ENCODE peak calls at places on chromosomes 3 and 15, in nine cellular contexts. P, C, A, G, U, S, K, M and N are unnamed samples. For H3K4me1, the result is how much of the 10 kb centered on the place peaks cover.

GRCh38 chr3:182837855-182838454 is 44.7 kb downstream of the ATP11B start:
- DNase-seq in P (peak), S (peak), K (peak), C (peak), U (no peak), M (peak), G (peak), A (peak), N (peak)

GRCh38 chr3:107487490-107487889 is 35.3 kb upstream of the BBX start:
- DNase-seq in S (no peak), P (no peak), A (no peak), K (no peak), G (no peak), M (no peak), C (no peak), U (no peak), N (no peak)

GRCh38 chr3:195043612-195044144 is 227.3 kb downstream of the XXYLT1 start:
- DNase-seq in C (no peak), S (no peak), A (no peak), P (no peak), K (no peak), U (no peak), M (no peak), G (no peak), N (no peak)

GRCh38 chr3:83003917-83004316 is 1242.5 kb upstream of the GBE1 start:
- DNase-seq in M (no peak), A (no peak), P (peak), U (no peak), G (peak), K (no peak), C (no peak), S (peak), N (no peak)

GRCh38 chr15:84631706-84632272 is 22.3 kb downstream of the WDR73 start:
- DNase-seq in U (no peak), S (no peak), K (no peak), P (no peak), G (peak), C (peak), A (no peak), M (no peak), N (peak)

GRCh38 chr3:184261270-184262165 is at the start of gene CAMK2N2:
- DNase-seq in P (peak), A (peak), G (peak), K (peak), C (peak), S (peak), U (no peak), M (peak), N (peak)

GRCh38 chr3:94092080-94092479 is 29.2 kb downstream of the NSUN3 start:
- DNase-seq in U (no peak), S (no peak), G (no peak), K (no peak), M (no peak), C (no peak), P (no peak), A (no peak), N (no peak)

GRCh38 chr3:195715583-195716266 is 5.1 kb upstream of the MUC20 start:
- DNase-seq in C (peak), A (no peak), S (no peak), K (peak), M (no peak), P (no peak), U (peak), G (no peak), N (peak)

GRCh38 chr3:143090966-143091365 is 28.6 kb upstream of the CHST2 start:
- DNase-seq in M (no peak), U (no peak), P (no peak), S (no peak), G (no peak), A (no peak), C (no peak), K (no peak), N (no peak)

GRCh38 chr3:79115458-79115857 is 652.3 kb downstream of the ROBO1 start:
- DNase-seq in G (no peak), C (no peak), A (no peak), P (no peak), U (no peak), M (no peak), S (no peak), K (no peak), N (no peak)

GRCh38 chr3:33883538-33884203 is 85.2 kb downstream of the PDCD6IP start:
- DNase-seq in U (peak), S (peak), P (peak), G (peak), K (peak), C (peak), A (peak), M (peak), N (peak)

GRCh38 chr3:194637066-194637465 is 3.8 kb upstream of the TMEM44 start:
- DNase-seq in G (no peak), A (no peak), K (no peak), S (no peak), M (no peak), C (peak), U (no peak), P (no peak), N (peak)

GRCh38 chr15:26974120-26974780 is 3.3 kb downstream of the GABRG3 start:
- DNase-seq in P (peak), A (peak), S (peak), C (peak), M (peak), K (peak), G (peak), U (no peak), N (peak)

GRCh38 chr3:23587513-23587912 is 218.2 kb upstream of the UBE2E1 start:
- DNase-seq in G (no peak), S (no peak), M (no peak), A (no peak), C (no peak), P (no peak), U (no peak), K (no peak), N (no peak)

GRCh38 chr15:82051664-82052063 is 5.8 kb upstream of the MEX3B start:
- DNase-seq in P (no peak), A (no peak), M (no peak), K (no peak), S (no peak), C (no peak), G (no peak), U (no peak), N (no peak)

GRCh38 chr3:101070260-101071121 is 77.3 kb upstream of the ABI3BP start:
- DNase-seq in U (peak), A (peak), M (peak), C (peak), P (peak), G (peak), S (peak), K (peak), N (no peak)

GRCh38 chr3:101999177-101999778 is 150.0 kb downstream of the NFKBIZ start:
- DNase-seq in C (no peak), M (no peak), S (no peak), K (no peak), G (no peak), P (no peak), U (no peak), A (no peak), N (no peak)

GRCh38 chr3:132637590-132637989 is 22.0 kb downstream of the ACAD11 start:
- DNase-seq in A (no peak), K (no peak), C (peak), G (no peak), P (no peak), U (no peak), S (no peak), M (no peak), N (peak)

GRCh38 chr3:43996379-43997301 is 245.0 kb upstream of the TOPAZ1 start:
- DNase-seq in S (peak), A (peak), G (peak), C (no peak), P (peak), K (peak), M (no peak), U (no peak), N (peak)

GRCh38 chr3:85251766-85252165 is 293.0 kb downstream of the CADM2 start:
- DNase-seq in C (no peak), K (no peak), U (no peak), A (peak), S (no peak), M (no peak), P (no peak), G (no peak), N (no peak)

GRCh38 chr3:39150803-39151631 is 2.4 kb downstream of the CSRNP1 start:
- DNase-seq in U (no peak), M (peak), P (peak), K (peak), C (peak), A (peak), S (peak), G (no peak), N (peak)
- H3K4me1 ChIP-seq in U (half or more), M (half or more), P (under half), K (half or more), C (half or more), A (under half), S (half or more), G (half or more), N (half or more)

DNA sequence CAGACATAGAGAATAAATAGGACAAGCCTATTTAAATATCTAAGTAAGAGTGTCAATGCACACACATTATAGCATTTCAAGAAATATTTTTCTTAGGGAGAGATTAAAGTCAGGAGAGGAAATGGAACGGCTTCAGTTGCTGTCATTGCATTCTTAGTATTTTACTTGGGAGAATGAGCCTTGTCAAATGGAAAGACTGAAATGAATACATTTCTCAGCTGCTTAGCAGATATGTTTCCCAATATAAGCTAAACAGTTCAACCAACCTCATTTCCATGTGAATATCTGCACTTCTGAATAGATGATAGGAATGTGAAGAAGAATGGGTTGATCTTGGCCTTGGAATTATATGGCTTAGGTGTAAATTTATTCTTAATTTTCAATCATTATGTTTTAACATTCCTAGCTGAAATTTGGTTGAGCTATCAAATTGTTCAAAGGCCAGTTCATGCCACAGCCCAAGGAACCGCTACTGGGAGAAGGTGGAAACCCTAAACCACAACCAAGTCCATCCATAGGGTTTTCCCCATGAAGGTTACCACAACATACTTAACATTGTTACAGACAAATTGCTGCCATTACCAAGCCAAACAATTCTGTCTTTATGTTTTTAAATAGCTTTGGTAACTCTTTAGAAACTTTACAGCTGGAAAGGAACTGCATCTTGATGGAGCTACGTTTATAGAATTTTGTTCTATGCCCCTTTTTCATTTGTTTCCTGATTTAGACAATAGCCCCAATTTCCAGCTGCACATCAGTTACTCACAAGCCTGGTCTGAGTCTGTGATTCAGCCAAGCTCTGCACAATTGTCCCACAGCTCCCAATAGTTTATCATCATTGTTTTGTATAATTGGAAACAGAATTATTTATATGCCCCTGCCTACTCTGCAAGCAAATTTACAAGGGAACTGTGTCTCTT is 459.6 kb downstream of the MECOM start:
- DNase-seq in M (no peak), C (no peak), S (no peak), G (no peak), A (no peak), P (no peak), K (no peak), U (no peak), N (no peak)
- TF ChIP-seq EZH2phosphoT487 in M (no peak), C (no peak), S (no peak), G (no peak), A (no peak), P (no peak), K (no peak), U (no peak), N (no peak)

GRCh38 chr3:55185380-55185779 is 257.5 kb upstream of the LRTM1 start:
- DNase-seq in U (no peak), G (no peak), K (no peak), P (no peak), M (no peak), A (no peak), C (no peak), S (no peak), N (peak)
- H3K4me1 ChIP-seq in U (under half), G (under half), K (under half), P (under half), M (under half), A (under half), C (under half), S (under half), N (under half)

GRCh38 chr15:70197945-70198361 is 100.2 kb upstream of the TLE3 start:
- DNase-seq in S (no peak), A (no peak), G (no peak), K (no peak), U (no peak), M (no peak), P (no peak), C (no peak), N (no peak)

GRCh38 chr15:70195171-70195807 is 97.6 kb upstream of the TLE3 start:
- DNase-seq in G (no peak), U (no peak), A (no peak), S (no peak), C (no peak), P (no peak), M (no peak), K (no peak), N (no peak)

GRCh38 chr15:70197318-70197944 is 99.7 kb upstream of the TLE3 start:
- DNase-seq in M (no peak), A (no peak), P (no peak), S (no peak), C (no peak), G (no peak), U (no peak), K (no peak), N (no peak)

GRCh38 chr15:70195808-70196304 is 98.1 kb upstream of the TLE3 start:
- DNase-seq in P (no peak), A (no peak), K (peak), U (no peak), C (peak), S (no peak), M (peak), G (no peak), N (peak)

GRCh38 chr15:70196314-70197291 is 98.9 kb upstream of the TLE3 start:
- DNase-seq in K (peak), C (peak), G (peak), U (no peak), M (no peak), P (peak), S (peak), A (peak), N (peak)
- TF ChIP-seq EZH2phosphoT487 in K (no peak), C (no peak), G (no peak), U (no peak), M (no peak), P (no peak), S (no peak), A (no peak), N (no peak)